ENCODE peak calls at places on chromosomes 1 and 21, in five cellular contexts. F is upper lobe of right lung, D is uterus, O is cardiac fibroblast, Q is OCI-LY7. C is an unnamed sample.
A peak's percentile ranks its signal among the peaks of the same experiment; 100 is the strongest.

GRCh38 chr1:51877434-51878306 is 857 bp downstream of the NRDC start:
- DNase-seq in Q (peak; percentile 7), D (no peak), O (peak; percentile 51), F (peak; percentile 64), C (peak; percentile 35)

GRCh38 chr1:183569141-183569540 is 21.1 kb downstream of the NCF2 start:
- DNase-seq in O (no peak), F (no peak), D (no peak), Q (no peak), C (no peak)

GRCh38 chr1:55478742-55479141 is 263.6 kb upstream of the USP24 start:
- DNase-seq in F (no peak), O (peak; percentile 46), D (no peak), Q (peak; percentile 29), C (peak; percentile 11)

GRCh38 chr21:15063821-15064575 is 802 bp downstream of the NRIP1 start:
- DNase-seq in D (peak; percentile 43), Q (no peak), O (peak; percentile 48), F (peak; percentile 82), C (no peak)

GRCh38 chr1:93681095-93681548 is 515 bp downstream of the BCAR3 start:
- DNase-seq in Q (peak; percentile 50), O (no peak), D (no peak), F (peak; percentile 69), C (no peak)

GRCh38 chr1:36183309-36183856 is 27.4 kb downstream of the MAP7D1 start:
- DNase-seq in Q (no peak), O (peak; percentile 63), F (no peak), D (no peak), C (no peak)

GRCh38 chr1:46464013-46464548 is 25.6 kb upstream of the DMBX1 start:
- DNase-seq in D (no peak), O (no peak), Q (no peak), F (no peak), C (no peak)

GRCh38 chr1:41394918-41395598 is 33.8 kb downstream of the FOXO6 start:
- DNase-seq in O (peak; percentile 26), F (no peak), Q (no peak), D (no peak), C (no peak)

GRCh38 chr1:202281316-202282016 is 60.3 kb downstream of the UBE2T start:
- DNase-seq in Q (no peak), F (no peak), D (no peak), O (peak; percentile 89), C (no peak)

GRCh38 chr21:45706299-45706698 is 62.8 kb downstream of the PCBP3 start:
- DNase-seq in Q (no peak), D (no peak), F (no peak), O (no peak), C (no peak)

GRCh38 chr21:14070049-14070893 is 140.5 kb downstream of the LIPI start:
- DNase-seq in F (no peak), Q (no peak), O (no peak), D (no peak), C (no peak)

GRCh38 chr21:15365751-15366392 is 301.1 kb upstream of the NRIP1 start:
- DNase-seq in Q (no peak), D (no peak), O (no peak), F (no peak), C (no peak)

GRCh38 chr1:7669559-7670208 is 101.4 kb upstream of the VAMP3 start:
- DNase-seq in Q (peak; percentile 49), D (peak; percentile 29), O (peak; percentile 49), F (peak; percentile 76), C (peak; percentile 51)

GRCh38 chr1:98702976-98703375 is 41.5 kb downstream of the SNX7 start:
- DNase-seq in Q (no peak), O (peak; percentile 3), F (no peak), D (no peak), C (no peak)

GRCh38 chr1:6574025-6574620 is 5.7 kb upstream of the ZBTB48 start:
- DNase-seq in O (no peak), D (no peak), Q (no peak), F (no peak), C (no peak)

GRCh38 chr1:234969630-234970370 is 158.8 kb downstream of the TOMM20 start:
- DNase-seq in F (peak; percentile 79), D (peak; percentile 68), Q (no peak), O (peak; percentile 73), C (no peak)

GRCh38 chr1:89815611-89816010 is 5.2 kb upstream of the LRRC8D start:
- DNase-seq in F (no peak), O (no peak), Q (no peak), D (no peak), C (peak; percentile 75)

GRCh38 chr1:99269321-99269720 is 5.0 kb downstream of the PLPPR4 start:
- DNase-seq in D (no peak), Q (no peak), O (no peak), F (no peak), C (no peak)

GRCh38 chr1:9422921-9423505 is 116.3 kb upstream of the SLC25A33 start:
- DNase-seq in O (no peak), D (no peak), F (no peak), Q (peak; percentile 74), C (peak; percentile 36)

GRCh38 chr1:65147424-65148177 is 402 bp upstream of the AK4 start:
- DNase-seq in O (peak; percentile 47), F (peak; percentile 67), D (peak; percentile 46), Q (no peak), C (peak; percentile 76)
- TF ChIP-seq CTCF in O (no peak), F (no peak), D (no peak), Q (no peak), C (no peak)

DNA sequence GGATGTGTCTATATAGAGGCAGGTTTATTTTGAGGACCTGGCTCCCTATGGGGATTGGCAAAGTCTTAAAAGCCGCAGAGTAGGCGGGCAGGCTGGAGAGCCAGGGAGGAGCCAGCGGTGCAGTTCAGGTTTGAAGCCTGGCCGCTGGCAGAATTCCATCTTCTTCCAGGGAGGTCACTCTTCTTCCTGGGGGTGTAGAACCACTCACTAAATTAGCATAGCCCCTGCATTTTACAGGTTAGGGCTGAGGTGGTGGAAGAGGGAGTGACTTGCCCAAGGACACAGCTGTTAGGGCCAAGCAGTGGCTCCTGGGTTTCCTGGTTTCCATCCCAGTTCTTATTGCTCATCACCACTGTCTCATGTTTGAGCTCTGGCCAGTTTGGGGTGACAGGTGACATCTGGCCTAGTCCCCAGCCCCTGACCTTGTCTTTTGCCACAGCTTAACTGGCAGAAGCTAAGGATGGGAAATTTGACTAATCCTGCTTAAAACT is 1.4 kb downstream of the PINK1 start:
- DNase-seq in O (peak; percentile 52), F (peak; percentile 80), Q (no peak), D (no peak), C (no peak)
- H3K4me3 ChIP-seq in O (peak overlapping the region; percentile 75), F (peak overlapping the region; percentile 92), Q (peak overlapping the region; percentile 91), D (peak overlapping the region; percentile 53), C (peak overlapping the region; percentile 64)

GRCh38 chr1:37509181-37509580 is 5.4 kb downstream of the MEAF6 start:
- DNase-seq in Q (peak; percentile 32), D (no peak), O (no peak), F (no peak), C (peak; percentile 40)
- TF ChIP-seq CTCF in Q (peak; percentile 68), D (no peak), O (peak; percentile 32), F (no peak), C (peak; percentile 16)

GRCh38 chr21:29146726-29147125 is 16.3 kb downstream of the MAP3K7CL start:
- DNase-seq in D (no peak), O (no peak), Q (no peak), F (no peak), C (no peak)
- H3K4me3 ChIP-seq in D (no peak overlapping the region), O (no peak overlapping the region), Q (no peak overlapping the region), F (no peak overlapping the region), C (no peak overlapping the region)

DNA sequence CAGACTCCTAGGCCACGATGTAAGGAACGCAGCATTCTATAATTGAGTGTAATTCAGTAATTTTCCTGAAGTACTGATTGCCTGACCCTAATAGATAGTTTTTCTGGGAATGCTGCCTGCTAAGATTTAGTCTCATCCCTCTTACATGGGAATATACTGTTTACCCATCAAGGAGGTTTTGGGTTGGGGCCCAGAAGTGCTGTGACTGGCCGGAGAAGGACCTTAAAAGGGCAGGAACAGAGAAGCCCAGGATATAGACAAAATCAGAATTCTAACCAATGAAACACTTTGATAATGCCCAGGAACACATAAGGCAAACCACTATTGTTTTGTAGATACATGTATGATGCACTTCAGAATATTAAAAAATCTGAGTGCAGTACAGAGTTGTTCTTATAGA is 111.6 kb downstream of the RGS2 start:
- DNase-seq in O (no peak), Q (no peak), F (no peak), D (no peak), C (no peak)
- TF ChIP-seq CTCF in O (no peak), Q (no peak), F (no peak), D (no peak), C (no peak)

GRCh38 chr1:1421147-1421906 is at the start of gene ANKRD65:
- DNase-seq in O (no peak), F (peak; percentile 84), D (no peak), Q (no peak), C (no peak)
- H3K4me3 ChIP-seq in O (no peak within 1 kb of the TSS), F (peak within 1 kb of the TSS; percentile 47), D (peak within 1 kb of the TSS; percentile 16), Q (no peak within 1 kb of the TSS), C (no peak within 1 kb of the TSS)

DNA sequence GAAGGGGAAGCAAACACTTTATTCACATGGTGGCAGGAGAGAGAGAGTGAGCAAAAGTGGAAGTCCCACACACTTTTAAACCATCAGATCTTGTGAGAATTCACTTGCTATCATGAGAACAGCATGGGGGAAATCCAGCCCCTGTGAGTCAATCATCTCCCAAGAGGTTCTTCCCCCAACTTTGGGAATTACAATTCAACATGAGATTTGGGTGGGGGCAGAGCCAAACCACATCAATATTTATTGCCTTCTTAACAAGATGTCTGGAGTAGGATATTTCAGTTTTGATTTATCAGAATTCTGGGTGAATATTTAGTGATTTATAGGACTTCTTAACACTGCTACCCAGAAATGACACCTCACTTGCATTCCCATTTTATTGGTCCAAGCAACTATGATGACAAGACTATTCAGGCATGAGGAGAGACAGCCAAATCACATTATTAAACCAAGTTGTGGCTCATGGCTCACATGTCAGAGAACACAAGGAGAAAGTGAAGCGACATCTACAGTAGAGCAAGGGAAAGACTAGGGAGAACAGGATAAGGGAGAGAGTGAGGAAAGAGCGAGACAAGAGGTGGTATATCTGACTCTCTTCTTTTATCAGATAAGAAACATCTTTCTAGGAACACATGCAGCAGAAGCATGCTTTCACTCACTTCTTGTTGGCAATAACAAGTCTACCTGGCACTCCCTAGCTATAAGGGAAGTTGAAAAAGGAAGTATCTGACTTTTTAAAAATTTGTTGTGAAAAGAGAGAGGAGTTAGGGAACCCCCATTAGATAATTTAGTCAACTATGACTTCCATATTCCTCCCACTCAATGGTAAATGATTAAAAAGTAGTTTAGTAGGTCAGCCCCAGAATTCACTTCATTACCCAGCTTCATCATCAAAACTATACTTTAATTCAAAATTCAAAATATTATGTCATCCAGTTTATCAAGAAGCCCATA is 36.6 kb upstream of the PTPRC start:
- DNase-seq in F (no peak), O (no peak), Q (no peak), D (no peak), C (peak; percentile 57)
- TF ChIP-seq CTCF in F (no peak), O (no peak), Q (no peak), D (no peak), C (no peak)

GRCh38 chr21:18244721-18245486 is at the start of gene CHODL:
- DNase-seq in D (no peak), O (no peak), Q (no peak), F (peak; percentile 63), C (no peak)
- H3K4me3 ChIP-seq in D (no peak within 1 kb of the TSS), O (no peak within 1 kb of the TSS), Q (no peak within 1 kb of the TSS), F (peak within 1 kb of the TSS; percentile 39), C (no peak within 1 kb of the TSS)